ENCODE peak calls at places on chromosomes 12 and 14, in ten cellular contexts. P is psoas muscle, T is transverse colon, F is lower lobe of right lung, C is astrocyte, W is ovary, I is foreskin fibroblast, B is H7, R is astrocyte of the spinal cord, H is fibroblast of lung. L is an unnamed sample.

GRCh38 chr14:21101802-21102413 is 1.0 kb downstream of the TMEM253 start:
- DNase-seq in P (no peak), T (no peak), F (no peak), C (no peak), W (no peak), I (no peak), B (no peak), R (no peak), H (no peak), L (no peak)

GRCh38 chr14:75446447-75446846 is 18.6 kb downstream of the JDP2 start:
- DNase-seq in P (no peak), T (no peak), F (no peak), C (no peak), W (no peak), I (no peak), B (no peak), R (no peak), H (no peak), L (no peak)

GRCh38 chr12:6124411-6125151 is at the start of gene VWF:
- DNase-seq in P (no peak), T (no peak), F (no peak), C (no peak), W (no peak), I (no peak), B (no peak), R (no peak), H (no peak), L (no peak)

GRCh38 chr12:50637870-50638481 is 125.9 kb upstream of the ATF1 start:
- DNase-seq in P (no peak), T (no peak), F (no peak), C (peak), W (no peak), I (no peak), B (peak), R (peak), H (peak), L (peak)

GRCh38 chr12:94707892-94708291 is 57.5 kb upstream of the TMCC3 start:
- DNase-seq in P (peak), T (peak), F (no peak), C (peak), W (peak), I (peak), B (no peak), R (peak), H (peak), L (no peak)

GRCh38 chr12:22709292-22709691 is 84.3 kb downstream of the ETNK1 start:
- DNase-seq in P (no peak), T (no peak), F (no peak), C (no peak), W (no peak), I (no peak), B (peak), R (peak), H (peak), L (peak)

GRCh38 chr12:110563702-110564470 is 19.2 kb downstream of the PPTC7 start:
- DNase-seq in P (no peak), T (no peak), F (no peak), C (no peak), W (peak), I (peak), B (no peak), R (peak), H (peak), L (no peak)

GRCh38 chr14:54881761-54882401 is 20.7 kb downstream of the GCH1 start:
- DNase-seq in P (no peak), T (no peak), F (no peak), C (no peak), W (no peak), I (no peak), B (no peak), R (peak), H (peak), L (peak)

GRCh38 chr14:82621881-82622450 is 1088.3 kb upstream of the SEL1L start:
- DNase-seq in P (no peak), T (no peak), F (no peak), C (no peak), W (no peak), I (no peak), B (peak), R (no peak), H (no peak), L (peak)

GRCh38 chr12:89464974-89465592 is 59.5 kb downstream of the GALNT4 start:
- DNase-seq in P (no peak), T (no peak), F (no peak), C (peak), W (no peak), I (no peak), B (no peak), R (no peak), H (peak), L (no peak)

GRCh38 chr12:96403870-96404269 is 3.6 kb upstream of the CDK17 start:
- DNase-seq in P (no peak), T (no peak), F (no peak), C (no peak), W (no peak), I (no peak), B (no peak), R (no peak), H (no peak), L (no peak)

GRCh38 chr12:98446716-98447115 is 68.7 kb upstream of the TMPO start:
- DNase-seq in P (no peak), T (no peak), F (no peak), C (no peak), W (no peak), I (no peak), B (no peak), R (no peak), H (peak), L (no peak)

GRCh38 chr12:116319851-116320621 is 42.5 kb upstream of the MED13L start:
- DNase-seq in P (peak), T (peak), F (no peak), C (peak), W (peak), I (peak), B (no peak), R (peak), H (peak), L (no peak)

GRCh38 chr12:6779667-6780459 is 7.5 kb downstream of the LAG3 start:
- DNase-seq in P (no peak), T (no peak), F (no peak), C (no peak), W (no peak), I (no peak), B (no peak), R (no peak), H (no peak), L (no peak)

GRCh38 chr12:30753233-30753632 is 1.5 kb downstream of the CAPRIN2 start:
- DNase-seq in P (no peak), T (no peak), F (no peak), C (peak), W (no peak), I (peak), B (peak), R (peak), H (peak), L (peak)

GRCh38 chr12:112839386-112839972 is 47.9 kb downstream of the RPH3A start:
- DNase-seq in P (no peak), T (no peak), F (no peak), C (peak), W (no peak), I (peak), B (no peak), R (peak), H (peak), L (no peak)

GRCh38 chr12:43241971-43242370 is 310.0 kb downstream of the ADAMTS20 start:
- DNase-seq in P (no peak), T (no peak), F (no peak), C (peak), W (no peak), I (peak), B (no peak), R (peak), H (peak), L (no peak)

GRCh38 chr12:43436597-43436996 is 115.4 kb downstream of the ADAMTS20 start:
- DNase-seq in P (no peak), T (no peak), F (no peak), C (no peak), W (no peak), I (no peak), B (no peak), R (no peak), H (no peak), L (no peak)

GRCh38 chr12:131950182-131950913 is 606 bp downstream of the EP400 start:
- DNase-seq in P (peak), T (peak), F (peak), C (no peak), W (peak), I (no peak), B (peak), R (no peak), H (no peak), L (no peak)

GRCh38 chr12:100986595-100987547 is 192.3 kb downstream of the ANO4 start:
- DNase-seq in P (no peak), T (no peak), F (no peak), C (peak), W (peak), I (peak), B (peak), R (peak), H (peak), L (no peak)

GRCh38 chr12:47740536-47741339 is 15.4 kb upstream of the ENDOU start:
- DNase-seq in P (no peak), T (peak), F (no peak), C (no peak), W (no peak), I (no peak), B (no peak), R (no peak), H (no peak), L (no peak)

GRCh38 chr14:29709490-29709889 is 218.2 kb downstream of the PRKD1 start:
- DNase-seq in P (no peak), T (no peak), F (no peak), C (no peak), W (no peak), I (no peak), B (no peak), R (no peak), H (peak), L (no peak)

GRCh38 chr12:63149884-63150254 is 1.1 kb downstream of the AVPR1A start:
- DNase-seq in P (no peak), T (no peak), F (no peak), C (no peak), W (no peak), I (no peak), B (no peak), R (no peak), H (no peak), L (no peak)

GRCh38 chr12:121534495-121535148 is 46.2 kb downstream of the KDM2B start:
- DNase-seq in P (no peak), T (no peak), F (no peak), C (no peak), W (no peak), I (no peak), B (peak), R (no peak), H (no peak), L (no peak)

GRCh38 chr12:31005944-31006361 is 67.7 kb upstream of the DDX11 start:
- DNase-seq in P (no peak), T (no peak), F (no peak), C (peak), W (no peak), I (no peak), B (no peak), R (peak), H (peak), L (no peak)

GRCh38 chr12:114407034-114407420 is 1.1 kb upstream of the TBX5 start:
- DNase-seq in P (no peak), T (no peak), F (no peak), C (no peak), W (no peak), I (no peak), B (peak), R (no peak), H (peak), L (no peak)

GRCh38 chr12:131832393-131833231 is 4.4 kb downstream of the MMP17 start:
- DNase-seq in P (peak), T (peak), F (peak), C (no peak), W (peak), I (peak), B (no peak), R (no peak), H (peak), L (no peak)

DNA sequence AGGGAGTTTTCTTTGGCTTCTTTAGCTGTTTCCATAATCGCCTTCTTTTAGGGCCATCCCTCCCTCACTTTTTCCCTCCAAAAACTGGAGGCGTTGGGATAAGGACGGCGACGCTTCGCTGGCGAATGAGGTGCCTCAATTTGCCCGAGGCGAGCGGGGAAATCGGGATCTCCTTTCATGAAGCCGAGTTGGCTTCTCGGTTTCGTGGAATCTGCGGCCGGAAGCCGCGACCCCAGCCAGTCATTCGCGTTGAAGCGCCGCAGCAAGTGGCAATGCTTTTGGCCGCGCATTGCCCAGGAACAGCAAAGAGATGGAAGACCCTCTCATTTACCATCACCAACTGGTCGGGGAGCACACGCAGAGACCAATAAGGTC is 8.3 kb upstream of the SIX1 start:
- DNase-seq in P (peak), T (no peak), F (no peak), C (no peak), W (no peak), I (no peak), B (no peak), R (no peak), H (no peak), L (no peak)
- H3K4me3 ChIP-seq in P (peak), T (peak), F (peak), C (peak), W (peak), I (peak), B (peak), R (peak), H (peak), L (peak)

DNA sequence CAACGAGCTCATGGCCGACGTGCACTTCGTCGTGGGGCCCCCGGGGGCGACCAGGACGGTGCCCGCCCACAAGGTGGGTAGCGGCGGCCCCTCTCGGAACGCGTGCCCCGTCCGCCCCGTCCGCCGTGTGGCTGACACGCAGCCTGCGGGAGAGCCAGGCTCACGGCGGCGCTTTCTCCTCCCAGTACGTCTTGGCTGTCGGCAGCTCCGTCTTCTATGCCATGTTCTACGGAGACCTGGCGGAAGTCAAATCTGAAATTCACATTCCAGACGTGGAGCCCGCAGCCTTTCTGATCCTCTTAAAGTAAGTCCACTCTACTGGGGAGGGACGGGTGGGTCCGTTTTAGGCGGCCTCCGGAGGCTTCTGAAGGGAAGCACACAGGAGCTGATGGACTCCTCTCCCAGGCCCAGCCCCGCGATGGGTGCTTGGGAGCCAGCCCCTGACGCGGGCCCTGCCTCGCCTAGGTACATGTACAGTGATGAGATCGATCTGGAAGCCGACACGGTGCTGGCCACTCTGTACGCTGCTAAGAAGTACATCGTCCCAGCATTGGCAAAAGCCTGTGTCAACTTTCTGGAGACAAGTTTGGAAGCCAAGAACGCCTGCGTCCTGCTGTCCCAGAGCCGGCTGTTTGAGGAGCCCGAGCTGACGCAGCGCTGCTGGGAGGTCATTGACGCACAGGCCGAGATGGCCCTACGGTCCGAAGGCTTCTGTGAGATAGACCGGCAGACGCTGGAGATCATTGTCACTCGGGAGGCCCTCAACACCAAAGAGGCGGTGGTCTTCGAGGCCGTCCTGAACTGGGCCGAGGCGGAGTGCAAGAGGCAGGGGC is 1.1 kb downstream of the BTBD6 start:
- DNase-seq in P (peak), T (peak), F (peak), C (peak), W (peak), I (peak), B (peak), R (peak), H (peak), L (no peak)
- H3K4me3 ChIP-seq in P (peak), T (peak), F (peak), C (peak), W (peak), I (peak), B (peak), R (peak), H (peak), L (peak)

GRCh38 chr14:93977171-93977570 is 801 bp upstream of the ASB2 start:
- DNase-seq in P (peak), T (no peak), F (no peak), C (no peak), W (no peak), I (no peak), B (no peak), R (no peak), H (no peak), L (no peak)
- H3K4me3 ChIP-seq in P (peak), T (no peak), F (no peak), C (no peak), W (no peak), I (no peak), B (no peak), R (no peak), H (no peak), L (no peak)

GRCh38 chr14:73162271-73162670 is 26.0 kb downstream of the PSEN1 start:
- DNase-seq in P (no peak), T (no peak), F (no peak), C (no peak), W (no peak), I (no peak), B (no peak), R (no peak), H (no peak), L (no peak)
- H3K4me3 ChIP-seq in P (no peak), T (no peak), F (no peak), C (no peak), W (no peak), I (no peak), B (no peak), R (no peak), H (no peak), L (no peak)